ENCODE peak calls at places on chromosomes 4 and X, in eight cellular contexts. P, M, C, U, L, T, E and J are unnamed samples.

GRCh38 chr4:5051210-5051691 is at the start of gene STK32B:
- DNase-seq in P (peak), M (peak), C (peak), E (no peak), U (no peak), L (peak), T (no peak), J (peak)

GRCh38 chrX:149628280-149628679 is 3.3 kb downstream of the TMEM185A start:
- DNase-seq in E (no peak), M (no peak), L (no peak), T (no peak), P (no peak), U (no peak), C (no peak), J (no peak)

GRCh38 chrX:131975851-131976250 is 47.3 kb upstream of the STK26 start:
- DNase-seq in L (no peak), E (no peak), U (no peak), T (no peak), P (no peak), C (no peak), M (no peak), J (no peak)

GRCh38 chrX:100447563-100448397 is 37.7 kb upstream of the PCDH19 start:
- DNase-seq in C (peak), U (no peak), P (peak), M (peak), L (peak), E (peak), T (peak), J (peak)

GRCh38 chr4:78644744-78645330 is 93.3 kb downstream of the ANXA3 start:
- DNase-seq in P (peak), M (peak), C (peak), T (peak), L (peak), E (no peak), U (peak), J (peak)

GRCh38 chr4:150217192-150217591 is 138.9 kb downstream of the DCLK2 start:
- DNase-seq in C (peak), T (no peak), L (no peak), P (no peak), M (peak), U (no peak), E (no peak), J (no peak)

GRCh38 chrX:129798888-129799287 is 19.1 kb downstream of the SASH3 start:
- DNase-seq in C (no peak), P (no peak), U (no peak), E (no peak), L (no peak), T (no peak), M (no peak), J (no peak)

GRCh38 chr4:147590249-147590920 is 26.8 kb upstream of the TMEM184C start:
- DNase-seq in C (peak), U (peak), T (no peak), E (peak), M (peak), L (peak), P (peak), J (peak)

GRCh38 chr4:142718981-142719380 is 127.1 kb downstream of the INPP4B start:
- DNase-seq in M (no peak), E (no peak), C (no peak), U (no peak), T (no peak), L (no peak), P (no peak), J (no peak)